ENCODE peak calls at places on chromosomes 4 and X, in nine cellular contexts. W is CD8-positive, alpha-beta T cell; Q is fibroblast of villous mesenchyme; N is epithelial cell of esophagus; C is PC-3; F is right atrium auricular region; X is lung; R is mesendoderm; Y is MG63. B is an unnamed sample.

GRCh38 chr4:184548651-184549341 is 74.4 kb upstream of the IRF2 start:
- DNase-seq in W (no peak), Q (no peak), N (no peak), C (no peak), F (no peak), X (no peak), R (no peak), Y (peak; percentile 40), B (no peak)

GRCh38 chr4:3644849-3645627 is 112.8 kb upstream of the LRPAP1 start:
- DNase-seq in W (no peak), Q (peak; percentile 77), N (no peak), C (peak; percentile 50), F (no peak), X (no peak), R (no peak), Y (peak; percentile 54), B (no peak)

GRCh38 chr4:791866-792630 is 33.9 kb downstream of the CPLX1 start:
- DNase-seq in W (no peak), Q (no peak), N (peak; percentile 52), C (peak; percentile 14), F (no peak), X (no peak), R (peak; percentile 44), Y (no peak), B (no peak)

GRCh38 chrX:123422875-123423274 is 238.8 kb downstream of the GRIA3 start:
- DNase-seq in W (no peak), Q (peak; percentile 37), N (peak; percentile 32), C (peak; percentile 53), F (no peak), X (no peak), R (peak; percentile 17), Y (peak; percentile 19), B (no peak)

GRCh38 chr4:48109413-48110263 is 24.4 kb downstream of the TXK start:
- DNase-seq in W (no peak), Q (peak; percentile 45), N (peak; percentile 64), C (peak; percentile 74), F (no peak), X (no peak), R (peak; percentile 83), Y (no peak), B (peak; percentile 26)

GRCh38 chrX:152635941-152636340 is 1.8 kb upstream of the GABRQ start:
- DNase-seq in W (no peak), Q (peak; percentile 55), N (peak; percentile 55), C (peak; percentile 71), F (no peak), X (no peak), R (peak; percentile 77), Y (peak; percentile 20), B (no peak)

GRCh38 chr4:146336413-146336807 is 122.1 kb downstream of the REELD1 start:
- DNase-seq in W (no peak), Q (peak; percentile 5), N (peak; percentile 34), C (peak; percentile 67), F (no peak), X (no peak), R (no peak), Y (no peak), B (no peak)

GRCh38 chr4:97867557-97868091 is 275.7 kb downstream of the STPG2 start:
- DNase-seq in W (no peak), Q (no peak), N (no peak), C (no peak), F (no peak), X (no peak), R (no peak), Y (no peak), B (no peak)

GRCh38 chr4:53480909-53481308 is 103.5 kb downstream of the FIP1L1 start:
- DNase-seq in W (no peak), Q (no peak), N (no peak), C (no peak), F (no peak), X (no peak), R (no peak), Y (no peak), B (no peak)

GRCh38 chr4:74612837-74613236 is 167.9 kb downstream of the AREG start:
- DNase-seq in W (no peak), Q (no peak), N (no peak), C (no peak), F (no peak), X (no peak), R (no peak), Y (no peak), B (no peak)

GRCh38 chr4:30714408-30715031 is 5.6 kb upstream of the PCDH7 start:
- DNase-seq in W (no peak), Q (peak; percentile 50), N (peak; percentile 73), C (peak; percentile 65), F (no peak), X (no peak), R (peak; percentile 83), Y (no peak), B (no peak)

GRCh38 chr4:45004326-45004725 is 278.0 kb upstream of the GNPDA2 start:
- DNase-seq in W (no peak), Q (no peak), N (no peak), C (peak; percentile 15), F (no peak), X (no peak), R (no peak), Y (no peak), B (no peak)
- H3K4me3 ChIP-seq in W (no peak overlapping the region), Q (no peak overlapping the region), N (no peak overlapping the region), C (no peak overlapping the region), F (no peak overlapping the region), X (no peak overlapping the region), R (no peak overlapping the region), Y (no peak overlapping the region), B (no peak overlapping the region)

DNA sequence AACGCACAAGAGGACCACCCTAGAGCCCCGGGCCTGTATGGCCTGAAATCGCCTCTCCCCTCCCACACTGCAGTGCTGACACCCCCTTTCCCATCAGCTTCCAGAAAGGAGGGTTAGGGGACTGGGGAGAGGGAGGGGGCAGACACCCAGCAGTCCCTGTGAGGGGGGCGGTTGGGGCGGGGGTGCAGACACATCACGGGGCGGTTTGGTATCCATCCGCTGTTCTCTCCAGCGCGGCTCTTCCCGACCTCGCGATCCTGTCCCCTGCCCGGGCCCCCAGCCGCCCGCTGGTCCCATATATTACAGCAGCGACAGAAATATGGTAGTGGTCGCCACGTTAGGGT is 404 bp upstream of the GPRASP2 start:
- DNase-seq in W (no peak), Q (no peak), N (no peak), C (no peak), F (no peak), X (no peak), R (no peak), Y (no peak), B (no peak)
- H3K4me3 ChIP-seq in W (peak overlapping the region; percentile 54), Q (peak overlapping the region; percentile 67), N (peak overlapping the region; percentile 62), C (peak overlapping the region; percentile 84), F (peak overlapping the region; percentile 59), X (peak overlapping the region; percentile 57), R (no peak overlapping the region), Y (peak overlapping the region; percentile 51), B (no peak overlapping the region)

DNA sequence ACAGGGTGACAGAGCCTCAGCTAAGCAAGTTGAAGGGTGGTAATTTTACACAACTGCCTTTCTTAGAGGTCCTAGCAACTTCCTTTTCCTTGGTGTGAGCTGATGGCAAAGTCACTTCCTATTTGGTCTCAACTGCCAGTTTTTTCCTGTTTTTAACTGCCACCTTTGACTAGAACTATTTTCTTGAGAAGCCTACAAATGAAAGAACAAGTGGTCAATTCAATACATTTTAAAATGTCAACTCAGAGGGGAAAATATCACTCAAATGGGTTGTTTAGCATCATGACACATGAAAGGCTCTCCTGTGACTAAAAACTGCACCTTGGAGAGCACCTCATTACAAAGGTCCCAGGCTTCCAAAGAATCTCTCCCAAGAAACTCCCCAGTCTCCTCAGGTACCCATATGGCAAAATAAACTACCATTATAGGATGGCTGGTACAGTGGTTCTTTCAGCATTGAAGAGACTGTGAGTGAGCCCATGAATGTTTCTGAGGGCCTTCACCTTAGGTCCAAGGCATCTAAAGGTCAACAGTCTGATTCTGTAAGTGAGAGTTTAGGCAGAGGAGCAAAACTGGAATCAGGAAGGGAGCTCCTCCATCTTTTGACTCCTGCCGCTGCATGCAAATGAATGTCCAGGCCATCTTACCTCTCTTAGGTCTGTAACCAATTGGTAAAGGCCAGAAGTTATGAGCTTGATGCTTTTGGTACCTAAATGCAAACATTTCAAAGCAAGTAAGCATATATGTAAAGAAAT is 5.5 kb upstream of the STK26 start:
- DNase-seq in W (no peak), Q (no peak), N (no peak), C (no peak), F (no peak), X (no peak), R (no peak), Y (no peak), B (no peak)
- H3K4me3 ChIP-seq in W (no peak overlapping the region), Q (no peak overlapping the region), N (no peak overlapping the region), C (no peak overlapping the region), F (no peak overlapping the region), X (no peak overlapping the region), R (no peak overlapping the region), Y (no peak overlapping the region), B (no peak overlapping the region)

GRCh38 chrX:47574096-47574553 is 8.1 kb upstream of the TIMP1 start:
- DNase-seq in W (no peak), Q (no peak), N (no peak), C (no peak), F (no peak), X (no peak), R (no peak), Y (no peak), B (no peak)

GRCh38 chrX:47572773-47573333 is 9.4 kb upstream of the TIMP1 start:
- DNase-seq in W (no peak), Q (no peak), N (no peak), C (no peak), F (no peak), X (no peak), R (no peak), Y (no peak), B (no peak)

GRCh38 chrX:47573334-47574095 is 8.7 kb upstream of the TIMP1 start:
- DNase-seq in W (no peak), Q (peak; percentile 85), N (peak; percentile 62), C (peak; percentile 66), F (no peak), X (no peak), R (peak; percentile 93), Y (peak; percentile 75), B (no peak)

GRCh38 chrX:47576021-47576898 is 6.0 kb upstream of the TIMP1 start:
- DNase-seq in W (no peak), Q (no peak), N (no peak), C (no peak), F (no peak), X (no peak), R (no peak), Y (no peak), B (no peak)

GRCh38 chrX:47574609-47575325 is 7.5 kb upstream of the TIMP1 start:
- DNase-seq in W (no peak), Q (peak; percentile 47), N (no peak), C (no peak), F (no peak), X (no peak), R (peak; percentile 64), Y (no peak), B (no peak)
- H3K4me3 ChIP-seq in W (no peak overlapping the region), Q (peak overlapping the region; percentile 32), N (no peak overlapping the region), C (no peak overlapping the region), F (peak overlapping the region; percentile 30), X (no peak overlapping the region), R (no peak overlapping the region), Y (no peak overlapping the region), B (no peak overlapping the region)

B was measured in GM12864.